ENCODE peak calls at places on chromosomes 13 and 19, in eight cellular contexts. E, B, L, H, Y, G, W and N are unnamed samples.

GRCh38 chr13:30572859-30573275 is 44.9 kb upstream of the USPL1 start:
- DNase-seq in W (no peak), E (no peak), G (peak), Y (no peak), B (no peak), L (peak), H (no peak), N (peak)

GRCh38 chr13:44243198-44243852 is 130.3 kb upstream of the SERP2 start:
- DNase-seq in W (peak), H (peak), L (peak), E (no peak), G (peak), Y (peak), B (no peak), N (peak)

GRCh38 chr13:85366759-85367417 is 432.3 kb downstream of the SLITRK6 start:
- DNase-seq in E (no peak), L (peak), G (no peak), W (no peak), H (no peak), B (no peak), Y (no peak), N (peak)

GRCh38 chr13:21319869-21320641 is 139.0 kb downstream of the ZDHHC20 start:
- DNase-seq in Y (no peak), G (no peak), W (no peak), L (no peak), E (no peak), B (no peak), H (no peak), N (no peak)

GRCh38 chr13:106548064-106548696 is 12.7 kb upstream of the EFNB2 start:
- DNase-seq in E (no peak), H (no peak), W (no peak), B (no peak), Y (no peak), L (peak), G (no peak), N (peak)

GRCh38 chr19:1811942-1812425 is at the start of gene ATP8B3:
- DNase-seq in B (no peak), Y (peak), H (no peak), E (no peak), G (no peak), W (no peak), L (no peak), N (no peak)

GRCh38 chr13:79989251-79989661 is 351.7 kb downstream of the SPRY2 start:
- DNase-seq in H (no peak), E (no peak), Y (no peak), L (no peak), W (peak), B (no peak), G (peak), N (no peak)

GRCh38 chr13:34458756-34459462 is 483.2 kb upstream of the NBEA start:
- DNase-seq in W (no peak), H (no peak), E (no peak), L (peak), Y (no peak), G (peak), B (peak), N (peak)

GRCh38 chr19:31312004-31312403 is 37.2 kb downstream of the TSHZ3 start:
- DNase-seq in E (no peak), L (peak), W (no peak), B (no peak), G (peak), H (no peak), Y (no peak), N (peak)

GRCh38 chr19:28934626-28935025 is 278.3 kb downstream of the UQCRFS1 start:
- DNase-seq in H (no peak), L (peak), G (peak), B (no peak), W (no peak), Y (no peak), E (no peak), N (peak)

GRCh38 chr13:28046981-28047380 is 53.4 kb downstream of the FLT3 start:
- DNase-seq in W (no peak), E (no peak), G (peak), Y (no peak), B (no peak), L (no peak), H (no peak), N (peak)

GRCh38 chr13:40189426-40189825 is 477.0 kb downstream of the FOXO1 start:
- DNase-seq in W (no peak), L (no peak), H (no peak), Y (no peak), E (no peak), B (no peak), G (no peak), N (no peak)

GRCh38 chr13:20425819-20426219 is 99.8 kb downstream of the CRYL1 start:
- DNase-seq in L (no peak), G (no peak), H (no peak), W (no peak), Y (no peak), B (no peak), E (no peak), N (no peak)

GRCh38 chr19:29831041-29831548 is 19.3 kb downstream of the CCNE1 start:
- DNase-seq in Y (no peak), E (peak), W (no peak), B (no peak), L (no peak), G (no peak), H (peak), N (peak)

GRCh38 chr19:18234194-18234593 is 8.0 kb upstream of the PDE4C start:
- DNase-seq in L (no peak), Y (no peak), W (no peak), G (no peak), B (no peak), H (no peak), E (no peak), N (no peak)

GRCh38 chr19:15010497-15011255 is 31.0 kb upstream of the SLC1A6 start:
- DNase-seq in Y (no peak), L (no peak), E (no peak), G (no peak), B (no peak), W (no peak), H (no peak), N (no peak)

GRCh38 chr19:41000310-41000737 is 9.2 kb downstream of the CYP2B6 start:
- DNase-seq in G (no peak), B (no peak), E (no peak), Y (no peak), L (no peak), W (no peak), H (no peak), N (no peak)

GRCh38 chr13:93771229-93771628 is 544.6 kb downstream of the GPC6 start:
- DNase-seq in G (no peak), Y (no peak), H (no peak), W (no peak), L (no peak), E (no peak), B (no peak), N (no peak)

GRCh38 chr13:60372141-60372540 is 24.9 kb upstream of the TDRD3 start:
- DNase-seq in W (no peak), H (no peak), E (no peak), L (no peak), G (no peak), B (no peak), Y (no peak), N (no peak)

GRCh38 chr13:110388141-110388943 is 81.3 kb downstream of the COL4A2 start:
- DNase-seq in H (no peak), G (peak), W (peak), Y (no peak), B (peak), L (peak), E (peak), N (peak)

GRCh38 chr13:40798380-40798779 is 9.0 kb downstream of the SLC25A15 start:
- DNase-seq in G (no peak), H (no peak), L (no peak), E (no peak), B (no peak), Y (no peak), W (no peak), N (no peak)

GRCh38 chr13:50319603-50320296 is 304.5 kb downstream of the KCNRG start:
- DNase-seq in Y (peak), E (no peak), B (no peak), H (no peak), W (no peak), L (peak), G (peak), N (peak)

GRCh38 chr13:60583196-60583908 is 186.3 kb downstream of the TDRD3 start:
- DNase-seq in Y (no peak), L (peak), B (no peak), E (no peak), H (no peak), G (peak), W (no peak), N (peak)

GRCh38 chr13:42405665-42406390 is 133.9 kb downstream of the AKAP11 start:
- DNase-seq in H (peak), W (no peak), B (no peak), G (peak), E (no peak), L (no peak), Y (no peak), N (peak)

GRCh38 chr13:102769679-102770078 is 3.9 kb downstream of the TEX30 start:
- DNase-seq in G (no peak), L (peak), B (no peak), E (no peak), Y (no peak), W (no peak), H (no peak), N (peak)

GRCh38 chr19:50478901-50479715 is 2.5 kb upstream of the GARIN5A start:
- DNase-seq in H (no peak), E (no peak), G (peak), L (peak), W (no peak), Y (peak), B (no peak), N (peak)

GRCh38 chr19:31664096-31664495 is 314.9 kb upstream of the TSHZ3 start:
- DNase-seq in G (no peak), E (no peak), H (no peak), B (no peak), Y (no peak), L (no peak), W (no peak), N (no peak)

GRCh38 chr13:73717632-73718031 is 416.6 kb downstream of the KLF12 start:
- DNase-seq in L (peak), H (no peak), W (no peak), G (no peak), E (no peak), B (no peak), Y (no peak), N (peak)

GRCh38 chr19:12606796-12607195 is 3.8 kb downstream of the ZNF490 start:
- DNase-seq in E (peak), G (no peak), Y (no peak), W (no peak), H (no peak), L (no peak), B (no peak), N (no peak)

GRCh38 chr13:65744761-65745160 is 1485.4 kb downstream of the PCDH9 start:
- DNase-seq in E (no peak), W (no peak), L (peak), H (no peak), Y (no peak), G (peak), B (no peak), N (peak)

GRCh38 chr19:29678484-29679106 is 13.3 kb downstream of the PLEKHF1 start:
- DNase-seq in Y (no peak), E (peak), H (no peak), B (peak), W (no peak), L (peak), G (no peak), N (no peak)

GRCh38 chr13:84567848-84568247 is 685.6 kb upstream of the SLITRK1 start:
- DNase-seq in E (no peak), G (no peak), W (no peak), L (no peak), H (no peak), Y (no peak), B (no peak), N (no peak)

GRCh38 chr13:113058129-113058987 is 47.2 kb upstream of the F7 start:
- DNase-seq in E (no peak), Y (no peak), G (no peak), B (no peak), L (no peak), H (no peak), W (no peak), N (no peak)

GRCh38 chr19:51000981-51001380 is 423 bp downstream of the KLK8 start:
- DNase-seq in Y (peak), H (no peak), B (no peak), L (no peak), W (no peak), G (no peak), E (no peak), N (no peak)

DNA sequence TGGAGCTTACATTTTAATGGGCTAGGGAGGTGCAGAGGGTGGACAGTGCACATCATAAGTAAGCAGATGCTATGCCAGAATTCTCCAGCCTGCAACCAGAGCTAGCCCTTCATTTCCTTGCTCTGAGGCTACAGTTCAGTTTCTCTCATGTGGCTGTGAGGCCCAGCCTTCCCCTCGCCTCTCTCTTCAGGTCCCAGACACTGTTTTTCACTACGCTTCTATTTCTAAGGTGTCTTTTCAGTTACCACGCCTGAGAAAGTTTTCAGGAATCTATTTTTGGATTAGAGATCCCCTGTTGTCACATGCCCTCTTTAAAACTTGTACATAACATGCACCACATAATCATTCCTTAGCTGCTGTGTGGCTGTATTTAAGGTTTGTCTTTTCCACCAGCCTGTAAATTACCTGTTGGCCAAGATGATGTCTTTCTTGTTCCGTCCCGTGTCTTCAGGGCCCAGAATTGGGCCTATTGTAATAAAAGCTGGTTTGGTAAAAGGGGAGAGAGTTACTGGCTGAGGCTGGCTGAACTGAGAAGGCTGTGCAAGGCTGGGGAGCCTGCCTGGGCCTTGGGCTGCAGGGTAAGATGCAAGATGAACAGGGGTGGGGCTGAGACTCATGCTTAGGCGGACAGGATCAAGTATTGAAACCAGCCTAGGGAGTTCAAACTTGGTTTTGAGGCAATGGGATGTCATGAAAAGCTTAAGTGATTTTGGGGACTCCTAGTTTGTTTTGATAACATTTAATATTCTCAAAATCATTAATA is 142.1 kb downstream of the PCCA start:
- DNase-seq in L (no peak), H (no peak), G (no peak), B (no peak), W (no peak), E (no peak), Y (no peak), N (no peak)
- H3K4me3 ChIP-seq in L (no peak), H (no peak), G (no peak), B (no peak), W (no peak), E (no peak), Y (no peak), N (no peak)

GRCh38 chr19:45305007-45305406 is 17.7 kb downstream of the CKM start:
- DNase-seq in B (no peak), W (no peak), Y (no peak), H (no peak), G (no peak), L (no peak), E (no peak), N (no peak)
- TF ChIP-seq CTCF in B (no peak), W (no peak), Y (no peak), H (no peak), G (no peak), L (no peak), E (no peak), N (no peak)

DNA sequence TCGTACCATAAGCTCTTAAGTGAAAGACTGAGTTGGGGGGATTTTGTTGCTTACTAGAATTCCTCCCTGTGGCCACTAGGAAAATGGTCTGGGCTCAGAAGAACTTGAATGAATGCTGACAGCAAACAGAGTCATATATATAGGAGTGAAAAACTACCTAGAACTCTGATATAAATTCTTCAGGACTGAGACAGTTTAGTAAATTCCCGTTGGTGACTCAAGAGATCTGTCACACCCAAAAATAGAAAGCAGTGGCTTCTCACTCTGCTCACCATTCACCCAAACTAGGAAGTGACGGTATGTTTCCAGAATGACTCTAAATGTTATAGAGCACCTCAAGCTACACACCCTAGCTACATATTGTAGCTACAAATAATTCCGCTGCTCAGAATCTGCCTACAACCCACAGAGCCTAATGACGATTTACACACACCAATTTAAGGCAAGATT is 116.2 kb downstream of the TBC1D4 start:
- DNase-seq in H (peak), G (peak), E (no peak), W (no peak), L (peak), B (no peak), Y (no peak), N (peak)
- H3K4me3 ChIP-seq in H (peak), G (no peak), E (no peak), W (no peak), L (no peak), B (no peak), Y (no peak), N (no peak)

GRCh38 chr13:72379581-72379980 is 347.8 kb downstream of the MZT1 start:
- DNase-seq in H (no peak), E (no peak), B (no peak), W (no peak), L (peak), G (no peak), Y (no peak), N (peak)

GRCh38 chr13:72383646-72384045 is 343.8 kb downstream of the MZT1 start:
- DNase-seq in G (no peak), E (no peak), B (no peak), L (no peak), H (no peak), W (no peak), Y (no peak), N (no peak)

GRCh38 chr13:72384879-72385278 is 342.6 kb downstream of the MZT1 start:
- DNase-seq in E (no peak), B (no peak), G (peak), Y (no peak), H (no peak), W (no peak), L (peak), N (peak)

GRCh38 chr13:72386138-72386684 is 341.2 kb downstream of the MZT1 start:
- DNase-seq in H (no peak), G (no peak), B (no peak), Y (no peak), W (no peak), L (no peak), E (no peak), N (no peak)

DNA sequence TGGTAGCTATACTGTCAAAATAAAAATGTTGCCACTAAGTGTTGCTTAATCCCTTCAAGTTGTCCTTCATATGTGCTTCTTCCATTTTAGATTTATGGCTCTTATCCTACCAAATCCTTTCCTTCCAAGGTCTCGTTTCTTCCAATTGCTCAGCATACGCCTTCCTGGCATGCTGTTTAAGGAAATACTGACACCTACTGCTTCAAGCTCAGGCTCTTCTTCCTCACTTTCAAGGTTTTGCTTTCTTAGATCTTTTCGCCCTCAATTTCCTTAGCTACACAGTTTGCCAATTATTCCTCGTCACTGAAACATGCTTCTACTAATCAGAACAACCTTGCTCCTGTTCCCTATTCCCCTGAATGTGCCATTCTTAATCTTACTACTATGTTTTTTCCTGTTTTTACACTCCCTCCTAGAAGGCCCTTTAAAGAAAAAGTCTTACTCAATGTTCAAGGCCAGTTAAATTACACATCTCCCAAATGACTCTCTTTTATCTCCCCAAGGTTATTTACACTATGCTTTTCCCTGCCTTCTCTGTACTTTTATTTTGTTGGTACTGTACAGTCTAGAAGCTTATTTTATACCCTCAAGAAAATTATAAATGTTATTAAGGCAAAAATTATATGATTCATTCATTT is 343.1 kb downstream of the MZT1 start:
- DNase-seq in G (no peak), W (no peak), L (peak), E (no peak), H (no peak), Y (no peak), B (peak), N (peak)
- TF ChIP-seq CTCF in G (no peak), W (no peak), L (no peak), E (no peak), H (no peak), Y (no peak), B (peak), N (no peak)